ENCODE peak calls at places on chromosomes 1 and 21, in seven cellular contexts. One of them, this sample, is unnamed.

GRCh38 chr1:227729881-227730629 is 5.0 kb downstream of the JMJD4 start:
- DNase-seq in iris pigment epithelial cell: peak; percentile 60
- DNase-seq in BJ: peak; percentile 6
- DNase-seq in stimulated activated CD8-positive, alpha-beta memory T cell treated with anti-CD3 and anti-CD28 coated beads, Interleukin-7, amount 100 ng/mL, for 1 hour: no peak
- DNase-seq in NCI-H1105: no peak
- DNase-seq in MG63: peak; percentile 64
- DNase-seq in SIG-M5: no peak
- DNase-seq in this sample: no peak

GRCh38 chr1:12629521-12629956 is 11.5 kb upstream of the DHRS3 start:
- DNase-seq in iris pigment epithelial cell: no peak
- DNase-seq in BJ: no peak
- DNase-seq in stimulated activated CD8-positive, alpha-beta memory T cell treated with anti-CD3 and anti-CD28 coated beads, Interleukin-7, amount 100 ng/mL, for 1 hour: no peak
- DNase-seq in NCI-H1105: no peak
- DNase-seq in MG63: no peak
- DNase-seq in SIG-M5: no peak
- DNase-seq in this sample: no peak

GRCh38 chr1:209728466-209728865 is 23.8 kb downstream of the HSD11B1 start:
- DNase-seq in iris pigment epithelial cell: no peak
- DNase-seq in BJ: no peak
- DNase-seq in stimulated activated CD8-positive, alpha-beta memory T cell treated with anti-CD3 and anti-CD28 coated beads, Interleukin-7, amount 100 ng/mL, for 1 hour: no peak
- DNase-seq in NCI-H1105: no peak
- DNase-seq in MG63: no peak
- DNase-seq in SIG-M5: no peak
- DNase-seq in this sample: no peak

GRCh38 chr1:64183380-64183984 is 19.9 kb upstream of the UBE2U start:
- DNase-seq in iris pigment epithelial cell: peak; percentile 48
- DNase-seq in BJ: no peak
- DNase-seq in stimulated activated CD8-positive, alpha-beta memory T cell treated with anti-CD3 and anti-CD28 coated beads, Interleukin-7, amount 100 ng/mL, for 1 hour: no peak
- DNase-seq in NCI-H1105: no peak
- DNase-seq in MG63: peak; percentile 69
- DNase-seq in SIG-M5: no peak
- DNase-seq in this sample: no peak

GRCh38 chr1:98516306-98516705 is 145.2 kb upstream of the SNX7 start:
- DNase-seq in iris pigment epithelial cell: no peak
- DNase-seq in BJ: no peak
- DNase-seq in stimulated activated CD8-positive, alpha-beta memory T cell treated with anti-CD3 and anti-CD28 coated beads, Interleukin-7, amount 100 ng/mL, for 1 hour: no peak
- DNase-seq in NCI-H1105: no peak
- DNase-seq in MG63: no peak
- DNase-seq in SIG-M5: no peak
- DNase-seq in this sample: no peak

GRCh38 chr1:196873385-196873784 is 14.5 kb upstream of the CFHR4 start:
- DNase-seq in iris pigment epithelial cell: no peak
- DNase-seq in BJ: no peak
- DNase-seq in stimulated activated CD8-positive, alpha-beta memory T cell treated with anti-CD3 and anti-CD28 coated beads, Interleukin-7, amount 100 ng/mL, for 1 hour: no peak
- DNase-seq in NCI-H1105: no peak
- DNase-seq in MG63: no peak
- DNase-seq in SIG-M5: no peak
- DNase-seq in this sample: no peak

GRCh38 chr1:85061711-85062424 is 13.6 kb upstream of the MCOLN3 start:
- DNase-seq in iris pigment epithelial cell: peak; percentile 99
- DNase-seq in BJ: peak; percentile 87
- DNase-seq in stimulated activated CD8-positive, alpha-beta memory T cell treated with anti-CD3 and anti-CD28 coated beads, Interleukin-7, amount 100 ng/mL, for 1 hour: peak; percentile 47
- DNase-seq in NCI-H1105: peak; percentile 82
- DNase-seq in MG63: peak; percentile 91
- DNase-seq in SIG-M5: peak; percentile 68
- DNase-seq in this sample: peak; percentile 95

GRCh38 chr1:77824694-77825355 is 45.4 kb downstream of the MIGA1 start:
- DNase-seq in iris pigment epithelial cell: no peak
- DNase-seq in BJ: no peak
- DNase-seq in stimulated activated CD8-positive, alpha-beta memory T cell treated with anti-CD3 and anti-CD28 coated beads, Interleukin-7, amount 100 ng/mL, for 1 hour: no peak
- DNase-seq in NCI-H1105: no peak
- DNase-seq in MG63: no peak
- DNase-seq in SIG-M5: no peak
- DNase-seq in this sample: no peak

GRCh38 chr1:243930822-243931671 is 81.0 kb upstream of the AKT3 start:
- DNase-seq in iris pigment epithelial cell: peak; percentile 50
- DNase-seq in BJ: no peak
- DNase-seq in stimulated activated CD8-positive, alpha-beta memory T cell treated with anti-CD3 and anti-CD28 coated beads, Interleukin-7, amount 100 ng/mL, for 1 hour: no peak
- DNase-seq in NCI-H1105: no peak
- DNase-seq in MG63: no peak
- DNase-seq in SIG-M5: no peak
- DNase-seq in this sample: no peak

GRCh38 chr1:206735553-206736031 is 35.0 kb upstream of the IL19 start:
- DNase-seq in iris pigment epithelial cell: peak; percentile 51
- DNase-seq in BJ: no peak
- DNase-seq in stimulated activated CD8-positive, alpha-beta memory T cell treated with anti-CD3 and anti-CD28 coated beads, Interleukin-7, amount 100 ng/mL, for 1 hour: no peak
- DNase-seq in NCI-H1105: no peak
- DNase-seq in MG63: no peak
- DNase-seq in SIG-M5: no peak
- DNase-seq in this sample: no peak

GRCh38 chr1:223188618-223189356 is 45.7 kb upstream of the TLR5 start:
- DNase-seq in iris pigment epithelial cell: no peak
- DNase-seq in BJ: no peak
- DNase-seq in stimulated activated CD8-positive, alpha-beta memory T cell treated with anti-CD3 and anti-CD28 coated beads, Interleukin-7, amount 100 ng/mL, for 1 hour: no peak
- DNase-seq in NCI-H1105: no peak
- DNase-seq in MG63: no peak
- DNase-seq in SIG-M5: no peak
- DNase-seq in this sample: no peak

GRCh38 chr1:201016943-201017827 is 6.3 kb downstream of the KIF21B start:
- DNase-seq in iris pigment epithelial cell: no peak
- DNase-seq in BJ: no peak
- DNase-seq in stimulated activated CD8-positive, alpha-beta memory T cell treated with anti-CD3 and anti-CD28 coated beads, Interleukin-7, amount 100 ng/mL, for 1 hour: no peak
- DNase-seq in NCI-H1105: no peak
- DNase-seq in MG63: no peak
- DNase-seq in SIG-M5: no peak
- DNase-seq in this sample: no peak

GRCh38 chr1:244599937-244600350 is 53.0 kb upstream of the DESI2 start:
- DNase-seq in iris pigment epithelial cell: peak; percentile 98
- DNase-seq in BJ: peak; percentile 77
- DNase-seq in stimulated activated CD8-positive, alpha-beta memory T cell treated with anti-CD3 and anti-CD28 coated beads, Interleukin-7, amount 100 ng/mL, for 1 hour: no peak
- DNase-seq in NCI-H1105: no peak
- DNase-seq in MG63: peak; percentile 84
- DNase-seq in SIG-M5: peak; percentile 74
- DNase-seq in this sample: peak; percentile 67

GRCh38 chr21:37564924-37565529 is 198.5 kb downstream of the DYRK1A start:
- DNase-seq in iris pigment epithelial cell: peak; percentile 21
- DNase-seq in BJ: no peak
- DNase-seq in stimulated activated CD8-positive, alpha-beta memory T cell treated with anti-CD3 and anti-CD28 coated beads, Interleukin-7, amount 100 ng/mL, for 1 hour: no peak
- DNase-seq in NCI-H1105: peak; percentile 28
- DNase-seq in MG63: peak; percentile 30
- DNase-seq in SIG-M5: no peak
- DNase-seq in this sample: no peak

This sample was measured in AG09319.